ENCODE peak calls at places on chromosomes 4 and X, in eight cellular contexts. I is uterus, S is testis, N is foreskin keratinocyte, E is fibroblast of lung, L is ovary, K is stomach, P is HCT116. F is an unnamed sample. For H3K4me1, the result is how much of the 10 kb centered on the place peaks cover.

GRCh38 chr4:184282251-184282713 is 64.6 kb upstream of the ENPP6 start:
- DNase-seq in L (no peak), I (no peak), S (no peak), K (peak), E (no peak), N (peak), P (no peak), F (no peak)

GRCh38 chrX:150694738-150695410 is 1.7 kb downstream of the MTMR1 start:
- DNase-seq in E (no peak), K (no peak), N (no peak), L (no peak), I (no peak), P (no peak), S (no peak), F (no peak)

GRCh38 chr4:56048621-56049427 is 100.1 kb downstream of the CEP135 start:
- DNase-seq in L (peak), S (peak), K (peak), P (peak), E (peak), N (no peak), I (peak), F (peak)

GRCh38 chrX:3585719-3586118 is 127.7 kb downstream of the PRKX start:
- DNase-seq in E (no peak), I (no peak), P (no peak), L (no peak), N (no peak), S (no peak), K (no peak), F (no peak)

GRCh38 chrX:38726596-38726995 is 74.7 kb upstream of the MID1IP1 start:
- DNase-seq in P (no peak), L (no peak), S (no peak), I (no peak), E (peak), K (no peak), N (no peak), F (no peak)

GRCh38 chrX:123093792-123094191 is 90.3 kb upstream of the GRIA3 start:
- DNase-seq in P (no peak), I (no peak), K (no peak), N (no peak), S (no peak), E (no peak), L (no peak), F (no peak)

GRCh38 chr4:71147261-71147660 is 153.8 kb downstream of the DCK start:
- DNase-seq in L (no peak), E (no peak), S (no peak), K (no peak), P (no peak), I (no peak), N (no peak), F (no peak)

GRCh38 chrX:56762707-56763555 is 33.9 kb downstream of the NBDY start:
- DNase-seq in E (no peak), N (no peak), I (no peak), L (no peak), K (no peak), S (no peak), P (no peak), F (peak)

GRCh38 chr4:145420595-145421214 is 60.9 kb upstream of the SMAD1 start:
- DNase-seq in S (no peak), K (no peak), N (no peak), I (no peak), P (no peak), E (no peak), L (no peak), F (no peak)

GRCh38 chr4:29278580-29278979 is 1441.6 kb upstream of the PCDH7 start:
- DNase-seq in I (no peak), N (peak), E (peak), P (no peak), L (no peak), K (no peak), S (no peak), F (no peak)

GRCh38 chrX:3262906-3263305 is 83.5 kb downstream of the MXRA5 start:
- DNase-seq in E (peak), P (peak), S (no peak), N (no peak), I (no peak), K (no peak), L (no peak), F (no peak)

GRCh38 chr4:113998026-113998425 is 18.6 kb upstream of the ARSJ start:
- DNase-seq in E (no peak), I (no peak), K (no peak), P (no peak), L (no peak), N (no peak), S (no peak), F (no peak)

GRCh38 chr4:95361696-95361965 is 187.1 kb downstream of the UNC5C start:
- DNase-seq in K (no peak), N (no peak), S (no peak), E (no peak), P (no peak), L (no peak), I (no peak), F (no peak)

GRCh38 chr4:113411496-113411938 is 350.0 kb downstream of the CAMK2D start:
- DNase-seq in P (no peak), S (no peak), N (peak), E (peak), K (no peak), I (no peak), L (no peak), F (peak)

GRCh38 chr4:154743683-154744340 is at the start of gene LRAT:
- DNase-seq in K (peak), N (no peak), S (peak), I (no peak), E (no peak), P (peak), L (no peak), F (peak)

GRCh38 chr4:154045086-154045485 is 256.2 kb upstream of the SFRP2 start:
- DNase-seq in P (no peak), N (no peak), E (no peak), S (no peak), K (no peak), I (no peak), L (no peak), F (no peak)

GRCh38 chrX:74421181-74422028 is at the start of gene SLC16A2:
- DNase-seq in P (no peak), I (peak), S (peak), L (peak), K (peak), N (peak), E (peak), F (peak)

DNA sequence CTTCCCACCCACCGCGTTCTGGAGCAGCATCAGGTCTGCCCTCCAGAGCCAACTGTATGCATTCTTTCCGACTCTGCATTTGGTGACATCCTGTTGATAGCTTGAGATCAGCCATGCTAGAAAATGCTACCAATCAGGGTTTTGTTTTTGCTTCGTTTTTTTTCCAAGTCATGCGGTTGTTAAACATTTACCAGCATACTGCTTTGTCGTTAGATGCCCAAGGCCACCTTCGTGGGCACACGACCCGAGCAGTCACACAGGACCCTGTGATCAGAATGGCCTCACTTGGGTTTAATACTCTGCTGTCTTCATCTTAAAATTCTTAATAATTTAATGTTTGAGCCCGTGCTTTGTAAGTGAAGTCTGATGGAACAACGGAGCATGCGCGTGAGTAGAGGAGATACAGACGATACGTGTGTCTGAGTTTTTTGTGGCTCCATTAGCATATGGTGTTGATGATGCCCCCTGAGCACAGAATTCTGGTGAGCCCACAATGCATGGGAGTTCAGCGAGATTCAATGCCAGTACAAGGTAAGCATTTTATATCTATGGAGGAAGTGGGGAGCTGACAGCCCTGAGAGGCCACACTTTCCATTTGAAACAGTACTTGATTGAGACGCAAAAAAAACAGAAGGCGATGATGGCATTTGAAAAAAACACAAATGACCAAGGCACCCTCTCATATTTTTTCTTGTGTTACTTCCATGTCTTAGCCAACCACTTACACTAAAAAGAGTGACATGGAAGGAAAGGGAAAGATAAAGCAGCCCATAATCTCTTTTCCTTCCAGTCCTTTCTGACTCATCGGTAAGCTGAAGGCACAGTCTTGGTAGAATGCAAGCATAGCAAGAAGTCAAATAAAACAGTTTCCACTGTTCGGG is 323.6 kb downstream of the BCOR start:
- DNase-seq in S (no peak), P (no peak), K (no peak), E (peak), I (no peak), L (no peak), N (no peak), F (no peak)
- H3K27ac ChIP-seq in S (no peak), P (no peak), K (no peak), E (no peak), I (no peak), L (no peak), N (no peak), F (no peak)

GRCh38 chr4:173503330-173504180 is 26.5 kb downstream of the HAND2 start:
- DNase-seq in L (no peak), N (no peak), E (no peak), S (no peak), K (no peak), P (no peak), I (no peak), F (no peak)

GRCh38 chr4:173501592-173502150 is 28.4 kb downstream of the HAND2 start:
- DNase-seq in E (no peak), S (no peak), N (no peak), K (no peak), P (no peak), L (no peak), I (peak), F (no peak)

GRCh38 chr4:173506780-173507211 is 23.2 kb downstream of the HAND2 start:
- DNase-seq in L (no peak), P (no peak), N (no peak), I (peak), K (no peak), S (no peak), E (no peak), F (no peak)

GRCh38 chr4:173505924-173506779 is 23.9 kb downstream of the HAND2 start:
- DNase-seq in N (no peak), K (peak), P (peak), L (peak), E (peak), I (peak), S (peak), F (peak)

DNA sequence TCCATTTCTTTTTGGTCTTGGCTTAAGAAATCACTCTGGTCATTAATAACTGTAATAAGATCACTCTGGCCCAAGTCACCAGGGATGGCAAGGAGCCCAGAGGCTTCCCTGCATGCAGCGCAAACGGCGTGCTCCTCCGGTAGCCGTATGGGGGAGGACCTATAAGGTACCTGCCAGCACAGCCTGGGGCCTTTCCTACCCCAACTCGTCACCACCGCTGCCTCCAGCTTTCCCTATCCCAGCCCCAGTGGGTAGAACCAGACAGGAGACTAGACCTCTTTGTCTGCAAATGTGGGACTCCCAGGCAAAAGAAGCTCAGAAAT is 25.9 kb downstream of the HAND2 start:
- DNase-seq in I (peak), E (no peak), S (no peak), P (no peak), K (no peak), L (no peak), N (no peak), F (no peak)
- H3K4me1 ChIP-seq in I (under half), E (under half), S (under half), P (under half), K (under half), L (under half), N (under half), F (under half)

DNA sequence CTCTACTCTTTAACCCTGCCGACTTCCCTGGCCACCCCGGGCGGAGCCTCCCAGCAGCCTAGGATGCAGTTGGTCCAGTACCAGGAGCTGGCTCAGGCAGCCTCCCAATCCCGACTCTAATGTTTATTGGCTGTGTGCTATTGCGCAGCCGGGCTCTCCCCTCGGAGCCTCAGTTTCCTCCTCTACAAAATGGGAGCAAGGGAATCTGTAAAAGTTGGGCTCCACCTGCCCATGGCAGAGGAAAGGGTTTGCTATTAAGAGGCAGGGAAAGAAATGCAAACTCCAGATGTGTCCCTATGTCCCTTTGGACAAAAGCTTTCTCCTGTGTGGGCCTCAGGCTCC is 140.8 kb upstream of the PJA1 start:
- DNase-seq in E (no peak), I (no peak), N (no peak), P (no peak), S (no peak), L (no peak), K (no peak), F (no peak)
- H3K27ac ChIP-seq in E (no peak), I (no peak), N (no peak), P (no peak), S (no peak), L (no peak), K (no peak), F (no peak)

GRCh38 chrX:44903107-44903506 is 30.1 kb downstream of the KDM6A start:
- DNase-seq in S (no peak), L (no peak), I (no peak), N (peak), K (no peak), E (peak), P (peak), F (no peak)
- H3K4me1 ChIP-seq in S (under half), L (under half), I (under half), N (under half), K (half or more), E (under half), P (under half), F (under half)

DNA sequence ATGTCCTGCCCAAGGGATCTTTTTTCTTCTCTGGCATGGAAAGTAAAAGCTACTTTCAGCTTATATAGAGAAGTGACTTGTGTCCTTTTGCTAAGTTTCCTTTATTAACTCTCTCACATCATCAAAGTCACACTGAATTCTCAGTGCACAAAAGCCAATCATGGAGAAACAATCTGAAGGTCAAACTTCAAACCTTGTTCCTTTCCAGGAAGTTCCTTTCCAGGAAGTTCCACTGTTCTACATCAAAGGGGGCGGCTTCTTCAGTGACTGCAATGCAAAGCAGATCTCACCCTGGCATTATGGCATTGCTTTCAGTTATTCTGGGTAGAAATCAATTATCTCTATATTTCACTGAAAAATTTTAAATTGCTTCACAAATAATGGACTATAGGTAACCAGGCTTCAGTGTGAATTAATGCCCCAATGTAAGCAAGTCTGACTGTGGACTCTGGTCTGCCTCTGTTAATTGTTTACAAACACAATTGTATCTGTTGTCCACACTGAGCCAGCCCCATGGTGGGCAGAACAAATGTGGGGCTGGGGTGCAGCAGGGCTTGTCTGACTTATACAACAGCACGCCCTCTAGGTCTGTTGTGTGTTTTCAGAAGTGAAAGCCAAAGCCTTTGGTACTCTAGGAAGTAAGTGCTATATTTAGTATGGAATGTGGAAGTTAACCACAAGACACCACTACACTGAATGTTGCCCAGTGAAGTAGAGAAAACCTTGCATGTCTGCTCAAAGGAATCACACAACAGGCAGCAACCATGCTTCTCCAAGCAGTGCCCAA is 98.8 kb downstream of the CDS1 start:
- DNase-seq in S (no peak), K (no peak), P (no peak), N (peak), I (no peak), E (peak), L (no peak), F (no peak)
- H3K27ac ChIP-seq in S (no peak), K (no peak), P (peak), N (no peak), I (no peak), E (no peak), L (no peak), F (no peak)

DNA sequence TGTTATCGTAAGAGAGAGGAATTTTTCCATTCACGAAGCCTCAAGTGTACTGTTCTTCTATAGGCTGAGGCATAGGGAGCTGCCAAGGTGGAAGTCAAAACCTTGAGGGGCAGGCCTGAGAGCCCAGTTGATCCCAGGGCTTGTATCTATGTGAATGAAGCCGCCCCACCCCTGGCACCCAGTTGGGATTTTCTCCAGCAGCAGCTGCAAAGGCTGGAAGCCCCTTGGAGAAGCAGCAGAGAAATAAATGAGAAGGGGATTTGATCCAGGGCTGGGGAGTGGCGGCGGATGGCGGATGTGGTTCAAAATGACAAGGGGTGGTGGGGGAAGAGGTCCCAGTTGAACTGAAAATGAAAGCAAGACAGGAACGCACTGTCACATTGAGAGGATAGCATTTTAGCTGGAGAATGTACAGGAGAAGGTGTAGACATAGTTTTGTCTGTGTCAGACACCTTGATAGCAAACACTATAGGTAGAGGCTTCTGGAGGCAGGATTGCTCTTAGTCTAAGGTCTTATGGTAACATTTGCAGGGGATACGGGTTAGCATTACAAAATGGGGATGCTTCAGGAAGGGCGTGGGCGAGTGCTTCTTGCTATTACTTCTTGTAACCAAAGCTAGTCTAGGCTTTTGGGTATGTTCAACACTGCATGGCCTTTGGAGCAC is 32.6 kb downstream of the DOCK11 start:
- DNase-seq in P (no peak), N (no peak), K (no peak), E (no peak), S (no peak), I (no peak), L (no peak), F (no peak)
- H3K4me1 ChIP-seq in P (under half), N (under half), K (under half), E (under half), S (under half), I (under half), L (under half), F (under half)

GRCh38 chrX:40773809-40774208 is 38.5 kb upstream of the MED14 start:
- DNase-seq in P (peak), E (peak), S (no peak), I (peak), N (peak), K (no peak), L (no peak), F (no peak)

GRCh38 chrX:40773188-40773587 is 37.8 kb upstream of the MED14 start:
- DNase-seq in I (no peak), N (no peak), E (no peak), L (no peak), P (no peak), S (no peak), K (no peak), F (no peak)

GRCh38 chrX:40772290-40772689 is 36.9 kb upstream of the MED14 start:
- DNase-seq in P (peak), L (no peak), E (peak), K (no peak), S (no peak), N (peak), I (no peak), F (no peak)
- H3K27ac ChIP-seq in P (no peak), L (no peak), E (no peak), K (no peak), S (no peak), N (peak), I (no peak), F (no peak)

GRCh38 chr4:128837679-128838078 is 28.2 kb downstream of the JADE1 start:
- DNase-seq in I (no peak), P (no peak), N (no peak), L (no peak), S (no peak), E (no peak), K (no peak), F (no peak)

GRCh38 chr4:128840711-128841318 is 31.3 kb downstream of the JADE1 start:
- DNase-seq in N (no peak), P (no peak), K (no peak), I (no peak), E (no peak), L (no peak), S (no peak), F (no peak)

GRCh38 chr4:128844931-128845330 is 35.4 kb downstream of the JADE1 start:
- DNase-seq in E (peak), I (no peak), S (peak), L (peak), N (no peak), P (no peak), K (peak), F (no peak)

GRCh38 chr4:128837198-128837597 is 27.7 kb downstream of the JADE1 start:
- DNase-seq in S (no peak), P (no peak), N (no peak), K (no peak), I (no peak), E (no peak), L (no peak), F (no peak)

DNA sequence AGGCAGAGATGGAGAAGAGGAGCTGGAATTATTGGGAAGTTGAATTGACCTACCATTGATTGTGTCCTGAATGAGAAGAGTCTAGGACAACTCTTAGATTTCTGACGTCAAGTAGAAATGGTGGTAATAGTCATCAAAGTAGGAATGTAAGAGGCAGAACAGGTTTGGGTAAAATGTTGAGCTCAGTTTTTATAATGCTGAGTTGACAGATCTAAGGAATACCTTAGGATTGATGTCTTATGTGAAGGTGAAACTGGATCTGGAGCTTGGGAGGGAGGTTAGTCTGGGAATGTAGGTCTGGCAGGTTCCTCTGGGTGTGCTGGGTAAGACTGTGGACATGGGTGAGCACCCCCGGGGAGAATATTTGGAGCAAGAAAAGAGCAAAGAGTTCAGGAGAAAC is 31.9 kb downstream of the JADE1 start:
- DNase-seq in I (no peak), K (no peak), N (no peak), E (no peak), S (no peak), L (no peak), P (no peak), F (no peak)
- H3K4me1 ChIP-seq in I (under half), K (half or more), N (under half), E (under half), S (under half), L (under half), P (under half), F (under half)